ENCODE peak calls at places on chromosome 14, in nine cellular contexts. U is astrocyte of the spinal cord; I is cardiac muscle cell; Y is body of pancreas; K is activated CD4-positive, alpha-beta T cell treated with anti-CD3 and anti-CD28 coated beads, Interleukin-2, amount 50 U/mL, for 1 hour; V is IMR-90; E is WERI-Rb-1; M is kidney glomerular epithelial cell; D is AG08396. Q is an unnamed sample.

GRCh38 chr14:63781686-63782085 is 53.8 kb upstream of the SGPP1 start:
- DNase-seq in U (no peak), I (no peak), Y (no peak), K (no peak), V (no peak), E (no peak), M (no peak), D (no peak), Q (no peak)

GRCh38 chr14:22555573-22556011 is 33.4 kb downstream of the DAD1 start:
- DNase-seq in U (no peak), I (no peak), Y (no peak), K (peak; percentile 48), V (peak; percentile 52), E (no peak), M (no peak), D (no peak), Q (peak; percentile 57)

GRCh38 chr14:97177016-97177415 is 379.8 kb downstream of the VRK1 start:
- DNase-seq in U (no peak), I (no peak), Y (peak; percentile 8), K (peak; percentile 27), V (no peak), E (peak; percentile 19), M (no peak), D (no peak), Q (no peak)

GRCh38 chr14:102293784-102294183 is 11.2 kb downstream of the MOK start:
- DNase-seq in U (peak; percentile 68), I (peak; percentile 69), Y (no peak), K (no peak), V (peak; percentile 59), E (peak; percentile 21), M (peak; percentile 34), D (no peak), Q (no peak)

GRCh38 chr14:60288279-60288678 is 39.3 kb downstream of the PPM1A start:
- DNase-seq in U (no peak), I (no peak), Y (no peak), K (no peak), V (no peak), E (no peak), M (no peak), D (no peak), Q (no peak)

GRCh38 chr14:58533417-58533816 is 104.3 kb upstream of the DACT1 start:
- DNase-seq in U (peak; percentile 12), I (peak; percentile 85), Y (no peak), K (no peak), V (no peak), E (no peak), M (no peak), D (peak; percentile 6), Q (no peak)

GRCh38 chr14:105465209-105466031 is 9.2 kb upstream of the CRIP2 start:
- DNase-seq in U (peak; percentile 30), I (no peak), Y (no peak), K (no peak), V (no peak), E (no peak), M (no peak), D (peak; percentile 70), Q (peak; percentile 95)

GRCh38 chr14:69335421-69335820 is 62.7 kb downstream of the ERH start:
- DNase-seq in U (peak; percentile 50), I (no peak), Y (no peak), K (no peak), V (peak; percentile 33), E (no peak), M (no peak), D (no peak), Q (peak; percentile 46)

GRCh38 chr14:64861916-64862315 is 17.8 kb downstream of the SPTB start:
- DNase-seq in U (no peak), I (no peak), Y (no peak), K (no peak), V (no peak), E (no peak), M (no peak), D (no peak), Q (no peak)